ENCODE peak calls at places on chromosomes 2 and 18, in six cellular contexts. T is AG10803, S is HCT116, R is HL-60, G is cardiac fibroblast, E is HepG2. Q is an unnamed sample.

GRCh38 chr18:79641722-79642497 is 37.7 kb upstream of the CTDP1 start:
- DNase-seq in T (no peak), S (no peak), R (no peak), G (no peak), E (no peak), Q (no peak)

GRCh38 chr2:8378016-8378810 is 303.6 kb upstream of the ID2 start:
- DNase-seq in T (no peak), S (no peak), R (no peak), G (no peak), E (peak), Q (no peak)

GRCh38 chr18:79900610-79901570 is 50.6 kb downstream of the SLC66A2 start:
- DNase-seq in T (no peak), S (no peak), R (no peak), G (no peak), E (no peak), Q (no peak)

GRCh38 chr2:212727751-212728150 is 189.1 kb upstream of the ERBB4 start:
- DNase-seq in T (no peak), S (no peak), R (no peak), G (no peak), E (no peak), Q (peak)

GRCh38 chr2:37271376-37272067 is 40.1 kb downstream of the NDUFAF7 start:
- DNase-seq in T (no peak), S (no peak), R (no peak), G (no peak), E (no peak), Q (no peak)

GRCh38 chr2:233793465-233794127 is 15.5 kb downstream of the MROH2A start:
- DNase-seq in T (no peak), S (no peak), R (no peak), G (no peak), E (no peak), Q (no peak)

GRCh38 chr2:231720971-231721640 is 12.8 kb downstream of the PTMA start:
- DNase-seq in T (no peak), S (no peak), R (no peak), G (no peak), E (no peak), Q (no peak)

GRCh38 chr2:8132371-8132831 is 549.5 kb upstream of the ID2 start:
- DNase-seq in T (peak), S (no peak), R (no peak), G (no peak), E (no peak), Q (no peak)

GRCh38 chr2:73089270-73090030 is 17.9 kb upstream of the SFXN5 start:
- DNase-seq in T (peak), S (peak), R (no peak), G (peak), E (peak), Q (peak)

GRCh38 chr2:141911485-141912066 is 219.2 kb downstream of the LRP1B start:
- DNase-seq in T (peak), S (peak), R (peak), G (peak), E (peak), Q (peak)

GRCh38 chr2:65231892-65232477 is 4.4 kb downstream of the ACTR2 start:
- DNase-seq in T (peak), S (no peak), R (peak), G (no peak), E (no peak), Q (peak)

GRCh38 chr2:61575447-61575859 is 37.3 kb upstream of the XPO1 start:
- DNase-seq in T (no peak), S (no peak), R (no peak), G (no peak), E (no peak), Q (no peak)

GRCh38 chr2:96151595-96152300 is 6.5 kb upstream of the DUSP2 start:
- DNase-seq in T (no peak), S (no peak), R (no peak), G (no peak), E (no peak), Q (no peak)

GRCh38 chr2:84212611-84213314 is 246.3 kb downstream of the SUCLG1 start:
- DNase-seq in T (no peak), S (no peak), R (no peak), G (no peak), E (no peak), Q (no peak)

GRCh38 chr2:59034791-59035190 is 793.7 kb upstream of the FANCL start:
- DNase-seq in T (no peak), S (no peak), R (no peak), G (no peak), E (no peak), Q (peak)

GRCh38 chr2:224927671-224928173 is 114.5 kb downstream of the DOCK10 start:
- DNase-seq in T (no peak), S (no peak), R (peak), G (no peak), E (no peak), Q (no peak)

GRCh38 chr2:44801676-44802408 is 139.7 kb upstream of the SIX3 start:
- DNase-seq in T (no peak), S (no peak), R (no peak), G (peak), E (no peak), Q (no peak)

GRCh38 chr2:54741250-54741649 is 17.8 kb downstream of the EML6 start:
- DNase-seq in T (peak), S (no peak), R (no peak), G (no peak), E (no peak), Q (no peak)

GRCh38 chr2:108364676-108365297 is 13.0 kb upstream of the SULT1C4 start:
- DNase-seq in T (peak), S (no peak), R (no peak), G (no peak), E (peak), Q (no peak)

GRCh38 chr18:7904529-7904928 is 337.4 kb downstream of the PTPRM start:
- DNase-seq in T (peak), S (no peak), R (no peak), G (no peak), E (no peak), Q (peak)

GRCh38 chr2:134207589-134208209 is 46.2 kb upstream of the MGAT5 start:
- DNase-seq in T (peak), S (peak), R (peak), G (peak), E (peak), Q (peak)

GRCh38 chr18:10245517-10246175 is 208.8 kb upstream of the APCDD1 start:
- DNase-seq in T (no peak), S (no peak), R (no peak), G (no peak), E (no peak), Q (no peak)

GRCh38 chr2:214069254-214069653 is 341.6 kb upstream of the VWC2L start:
- DNase-seq in T (peak), S (peak), R (no peak), G (peak), E (peak), Q (peak)

GRCh38 chr2:47687856-47688255 is 95.1 kb upstream of the MSH6 start:
- DNase-seq in T (no peak), S (no peak), R (no peak), G (no peak), E (no peak), Q (no peak)

GRCh38 chr2:210474776-210475175 is 1.8 kb downstream of the LANCL1 start:
- DNase-seq in T (no peak), S (no peak), R (no peak), G (no peak), E (no peak), Q (no peak)

GRCh38 chr2:191617589-191617988 is 60.3 kb upstream of the NABP1 start:
- DNase-seq in T (no peak), S (no peak), R (peak), G (no peak), E (no peak), Q (no peak)

GRCh38 chr2:113407446-113408099 is 29.9 kb upstream of the ZNG1B start:
- DNase-seq in T (no peak), S (peak), R (no peak), G (no peak), E (peak), Q (peak)

GRCh38 chr18:79422783-79423165 is 27.0 kb downstream of the NFATC1 start:
- DNase-seq in T (no peak), S (no peak), R (no peak), G (no peak), E (no peak), Q (no peak)

GRCh38 chr2:152627010-152627957 is 90.0 kb downstream of the PRPF40A start:
- DNase-seq in T (peak), S (peak), R (peak), G (peak), E (no peak), Q (peak)

GRCh38 chr2:220356076-220356475 is 728.6 kb downstream of the SLC4A3 start:
- DNase-seq in T (no peak), S (peak), R (no peak), G (no peak), E (no peak), Q (no peak)

GRCh38 chr2:18795881-18796280 is 206.5 kb upstream of the NT5C1B start:
- DNase-seq in T (peak), S (no peak), R (no peak), G (peak), E (no peak), Q (no peak)

GRCh38 chr2:218892693-218893348 is 12.2 kb downstream of the WNT10A start:
- DNase-seq in T (peak), S (peak), R (peak), G (peak), E (peak), Q (peak)

GRCh38 chr2:65922794-65923193 is 490.4 kb upstream of the SPRED2 start:
- DNase-seq in T (peak), S (no peak), R (peak), G (peak), E (no peak), Q (no peak)

GRCh38 chr2:54594048-54594447 is 129.4 kb upstream of the EML6 start:
- DNase-seq in T (no peak), S (no peak), R (peak), G (no peak), E (no peak), Q (no peak)

GRCh38 chr2:101219281-101219680 is 33.4 kb upstream of the CNOT11 start:
- DNase-seq in T (no peak), S (no peak), R (no peak), G (no peak), E (no peak), Q (no peak)

DNA sequence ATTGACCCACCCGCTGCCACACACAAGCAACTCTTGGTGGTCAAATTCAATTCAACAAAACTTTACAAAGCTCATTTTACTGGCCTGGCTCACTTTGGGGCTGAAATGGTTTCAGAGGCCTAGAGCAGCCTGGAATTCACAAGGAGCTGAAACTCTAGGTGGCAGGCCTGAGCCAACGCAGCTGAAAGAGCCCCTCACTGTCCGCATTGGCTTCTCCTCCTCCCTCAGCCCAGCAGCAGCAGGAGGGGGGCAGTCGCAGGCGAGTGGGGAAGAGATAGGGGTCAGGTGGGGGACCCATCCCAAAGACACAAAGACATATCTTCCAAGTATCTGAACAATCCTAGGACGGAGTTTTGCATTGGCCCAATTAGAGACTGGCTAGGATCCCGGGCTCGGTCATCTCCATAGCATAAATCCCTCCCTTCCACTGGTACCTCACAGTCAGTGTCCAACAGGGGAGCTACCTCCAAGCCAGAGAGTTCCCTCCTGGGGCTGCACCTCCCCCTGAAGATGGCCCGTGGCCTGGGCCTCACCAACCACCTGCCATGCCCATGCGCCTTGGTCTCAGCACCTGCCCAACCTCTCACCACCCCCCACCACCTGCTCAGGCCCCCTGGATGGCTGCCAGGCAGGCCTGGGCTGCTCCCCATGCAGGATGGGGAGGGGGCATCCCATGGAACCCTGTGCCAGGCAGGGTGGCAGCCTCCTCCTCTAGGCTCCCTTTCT is 113.4 kb downstream of the ZBTB7C start:
- DNase-seq in T (no peak), S (no peak), R (no peak), G (peak), E (peak), Q (no peak)
- TF ChIP-seq CTCF in T (no peak), S (peak), R (no peak), G (peak), E (peak), Q (peak)

GRCh38 chr2:239381709-239382134 is 19.1 kb downstream of the HDAC4 start:
- DNase-seq in T (no peak), S (no peak), R (no peak), G (no peak), E (no peak), Q (no peak)

GRCh38 chr2:239378918-239379640 is 21.7 kb downstream of the HDAC4 start:
- DNase-seq in T (no peak), S (no peak), R (peak), G (no peak), E (no peak), Q (no peak)

GRCh38 chr2:239382384-239382880 is 18.4 kb downstream of the HDAC4 start:
- DNase-seq in T (no peak), S (no peak), R (no peak), G (no peak), E (no peak), Q (no peak)

GRCh38 chr2:239379641-239380170 is 21.1 kb downstream of the HDAC4 start:
- DNase-seq in T (no peak), S (no peak), R (no peak), G (no peak), E (no peak), Q (no peak)

GRCh38 chr2:239380831-239381708 is 19.8 kb downstream of the HDAC4 start:
- DNase-seq in T (no peak), S (no peak), R (no peak), G (no peak), E (no peak), Q (no peak)
- H3K4me3 ChIP-seq in T (no peak), S (no peak), R (no peak), G (no peak), E (no peak), Q (no peak)

DNA sequence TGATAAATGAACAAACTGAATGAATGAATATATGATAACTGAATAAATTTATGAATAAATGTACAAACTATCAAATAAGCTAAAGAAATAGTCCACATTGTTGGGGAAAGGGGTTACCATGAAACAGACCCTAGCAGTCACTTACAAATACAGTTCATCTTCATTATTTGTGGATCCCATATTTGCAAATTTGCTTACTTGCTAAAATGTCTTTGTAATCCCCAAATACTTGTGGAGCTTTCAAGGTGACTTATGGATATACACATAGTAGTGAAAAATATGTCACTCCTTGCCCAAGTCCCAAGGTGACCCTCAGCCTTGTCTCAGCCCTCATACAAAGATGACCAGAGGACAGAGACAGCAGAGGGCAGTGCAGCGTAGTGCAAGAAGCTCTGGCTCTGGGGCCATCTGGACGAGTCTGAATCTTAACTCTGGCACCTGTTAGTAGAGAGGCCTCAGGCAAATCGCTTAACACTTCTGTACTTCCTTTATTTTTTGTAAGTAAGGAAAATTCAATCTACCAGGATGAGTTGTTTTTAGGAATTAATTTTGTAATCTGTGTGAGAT is 3.1 kb downstream of the PAIP2B start:
- DNase-seq in T (peak), S (peak), R (peak), G (peak), E (peak), Q (peak)
- TF ChIP-seq CTCF in T (peak), S (peak), R (no peak), G (peak), E (peak), Q (peak)

GRCh38 chr2:74440378-74441110 is 1.2 kb downstream of the RTKN start:
- DNase-seq in T (peak), S (peak), R (no peak), G (peak), E (peak), Q (peak)

GRCh38 chr2:74438248-74438647 is 3.5 kb downstream of the RTKN start:
- DNase-seq in T (no peak), S (no peak), R (no peak), G (no peak), E (no peak), Q (no peak)

GRCh38 chr2:74441111-74441689 is 537 bp downstream of the RTKN start:
- DNase-seq in T (no peak), S (no peak), R (no peak), G (no peak), E (no peak), Q (no peak)

GRCh38 chr2:74439373-74440004 is 2.2 kb downstream of the RTKN start:
- DNase-seq in T (no peak), S (no peak), R (no peak), G (no peak), E (no peak), Q (no peak)

DNA sequence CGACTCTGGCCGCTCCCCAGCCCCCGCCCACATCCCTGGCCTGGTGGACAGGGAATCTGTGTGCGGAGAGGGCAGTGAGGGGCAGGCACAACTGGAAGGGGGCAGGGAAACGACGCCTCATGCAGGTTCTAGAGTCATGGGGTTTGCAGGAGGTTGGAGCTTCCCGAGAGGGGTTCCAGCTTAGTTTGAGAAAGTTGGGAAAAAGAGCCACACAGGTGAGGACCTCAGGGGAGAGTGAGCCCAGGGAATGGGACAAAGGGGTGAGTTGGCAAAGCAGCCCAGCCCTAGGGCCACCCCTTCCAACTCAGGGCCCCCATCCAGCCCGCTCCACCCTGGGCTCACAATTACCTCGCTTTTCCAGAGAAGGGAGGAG is 1.7 kb downstream of the RTKN start:
- DNase-seq in T (peak), S (no peak), R (no peak), G (peak), E (peak), Q (peak)
- H3K4me3 ChIP-seq in T (peak), S (peak), R (no peak), G (peak), E (peak), Q (peak)

DNA sequence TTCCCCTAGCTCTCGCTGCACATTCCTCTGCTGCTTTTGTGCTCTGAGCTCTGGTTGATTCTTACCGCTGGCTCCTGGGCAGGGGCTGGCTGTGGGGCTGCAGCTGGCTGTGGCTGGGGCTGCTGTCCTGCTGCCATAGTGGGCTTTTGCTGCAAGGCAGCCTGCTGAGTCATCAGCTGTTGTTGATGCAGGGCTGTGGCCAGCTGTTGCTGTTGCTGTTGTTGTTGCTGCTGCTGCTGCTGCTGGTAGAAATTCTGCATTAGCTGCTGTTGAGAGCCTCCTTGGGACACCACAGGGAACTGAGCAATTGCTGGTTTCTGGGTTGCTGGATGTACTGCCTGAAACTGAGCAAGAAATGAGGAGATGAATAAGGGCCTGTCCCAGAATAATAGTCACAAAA is 77.2 kb upstream of the NFU1 start:
- DNase-seq in T (peak), S (no peak), R (no peak), G (peak), E (no peak), Q (peak)
- TF ChIP-seq CTCF in T (no peak), S (no peak), R (no peak), G (peak), E (no peak), Q (peak)